ENCODE peak calls at places on chromosome 2, in seven cellular contexts. M is tibial artery, U is neural progenitor cell, Q is psoas muscle, J is IMR-90, E is heart left ventricle, C is hepatocyte. S is an unnamed sample.

GRCh38 chr2:157258520-157259326 is 1.2 kb downstream of the GALNT5 start:
- DNase-seq in M (no peak), U (no peak), Q (no peak), J (no peak), E (no peak), C (peak; percentile 32), S (peak; percentile 55)

GRCh38 chr2:120323214-120323613 is 22.7 kb upstream of the INHBB start:
- DNase-seq in M (peak; percentile 75), U (no peak), Q (peak; percentile 91), J (peak; percentile 28), E (peak; percentile 48), C (no peak), S (no peak)

GRCh38 chr2:29802976-29803375 is 118.4 kb downstream of the ALK start:
- DNase-seq in M (no peak), U (no peak), Q (no peak), J (no peak), E (no peak), C (no peak), S (no peak)

GRCh38 chr2:96505231-96505889 is at the start of gene NEURL3:
- DNase-seq in M (no peak), U (no peak), Q (peak; percentile 34), J (peak; percentile 74), E (no peak), C (peak; percentile 82), S (peak; percentile 74)

GRCh38 chr2:130375291-130376266 is 19.7 kb downstream of the PTPN18 start:
- DNase-seq in M (no peak), U (no peak), Q (no peak), J (no peak), E (no peak), C (no peak), S (no peak)

GRCh38 chr2:100104718-100105677 is 37.4 kb downstream of the AFF3 start:
- DNase-seq in M (no peak), U (peak; percentile 85), Q (no peak), J (peak; percentile 11), E (no peak), C (peak; percentile 64), S (no peak)

GRCh38 chr2:73770725-73771124 is 9.2 kb downstream of the DUSP11 start:
- DNase-seq in M (no peak), U (no peak), Q (no peak), J (no peak), E (no peak), C (no peak), S (no peak)

GRCh38 chr2:235493775-235494715 is at the start of gene AGAP1:
- DNase-seq in M (peak; percentile 89), U (peak; percentile 96), Q (peak; percentile 95), J (peak; percentile 80), E (peak; percentile 89), C (peak; percentile 96), S (peak; percentile 90)

GRCh38 chr2:156182132-156182531 is 150.4 kb downstream of the NR4A2 start:
- DNase-seq in M (no peak), U (no peak), Q (no peak), J (no peak), E (no peak), C (peak; percentile 78), S (peak; percentile 76)

GRCh38 chr2:26578581-26578980 is 62.6 kb downstream of the CIB4 start:
- DNase-seq in M (no peak), U (no peak), Q (no peak), J (no peak), E (no peak), C (no peak), S (no peak)

DNA sequence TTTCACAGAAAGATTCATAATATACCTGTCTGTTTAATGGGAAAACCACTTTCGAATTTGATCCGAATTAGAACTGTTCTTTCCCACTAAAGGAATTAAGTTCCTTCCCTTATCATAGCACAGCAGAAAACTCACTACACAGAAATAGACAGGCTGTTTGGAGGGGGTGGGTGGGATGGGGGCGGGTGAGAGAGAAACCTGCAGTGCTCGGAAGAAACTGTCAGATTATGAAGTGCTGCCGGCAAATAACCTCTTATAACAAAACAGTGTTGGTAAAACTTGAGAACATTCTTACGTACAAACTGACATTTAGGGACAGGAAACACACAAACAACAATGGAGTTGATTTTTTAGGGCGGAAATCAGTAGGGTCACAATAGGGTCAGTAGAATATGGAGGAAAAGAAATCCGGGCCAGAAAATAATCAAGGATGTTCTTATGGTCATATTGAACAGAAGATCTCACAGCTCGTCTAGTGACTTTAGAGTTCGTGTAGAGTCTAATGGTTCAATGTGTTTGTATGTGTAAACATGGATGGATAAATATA is 756.0 kb upstream of the LRATD1 start:
- DNase-seq in M (no peak), U (no peak), Q (no peak), J (no peak), E (no peak), C (no peak), S (no peak)
- H3K9me3 ChIP-seq in M (no peaks in the 10 kb centered on the region), U (peaks cover 4% of the 10 kb centered on the region), Q (no peaks in the 10 kb centered on the region), J (peaks cover 3% of the 10 kb centered on the region), E (no peaks in the 10 kb centered on the region), C (no peaks in the 10 kb centered on the region), S (no peaks in the 10 kb centered on the region)

GRCh38 chr2:211455225-211455841 is 898.9 kb downstream of the CPS1 start:
- DNase-seq in M (no peak), U (peak; percentile 74), Q (no peak), J (peak; percentile 22), E (no peak), C (peak; percentile 63), S (peak; percentile 20)
- TF ChIP-seq CTCF in M (peak; percentile 83), U (peak; percentile 100), Q (peak; percentile 80), J (peak; percentile 72), E (peak; percentile 84), C (peak; percentile 91), S (peak; percentile 88)

DNA sequence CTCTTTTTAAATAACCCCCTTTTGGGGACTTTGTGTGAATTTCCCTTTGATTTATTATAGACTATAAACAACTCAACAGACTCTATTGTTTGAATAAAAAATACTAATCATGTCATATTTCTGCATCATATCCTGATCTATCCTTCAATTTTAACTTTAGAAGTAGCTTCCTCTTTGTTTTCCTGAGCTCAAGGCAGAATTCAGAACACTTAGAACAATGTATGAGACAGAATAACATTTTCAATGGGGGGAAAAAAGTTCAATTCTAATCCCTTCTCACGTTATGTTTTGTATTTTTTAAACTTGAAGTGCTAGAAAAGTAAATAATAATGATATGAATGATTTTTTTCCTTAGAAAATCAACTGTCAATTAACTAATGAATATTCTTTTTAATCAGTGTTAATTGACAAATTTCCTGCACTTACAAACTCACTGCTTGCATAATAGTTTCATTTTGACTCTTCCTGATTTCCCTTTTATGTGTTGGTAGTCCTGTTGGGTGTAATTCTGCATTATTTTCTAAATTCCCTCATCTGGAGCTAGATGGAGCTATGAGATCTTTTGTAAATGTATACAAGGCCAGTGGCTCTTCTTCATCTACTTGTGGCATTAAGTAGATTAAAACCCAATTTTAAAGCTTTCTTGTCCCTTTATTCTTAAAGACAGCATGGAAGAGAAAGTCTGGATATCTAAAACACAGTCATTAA is 326.1 kb downstream of the PARD3B start:
- DNase-seq in M (no peak), U (peak; percentile 28), Q (no peak), J (peak; percentile 69), E (no peak), C (peak; percentile 45), S (no peak)
- H3K9me3 ChIP-seq in M (no peaks in the 10 kb centered on the region), U (no peaks in the 10 kb centered on the region), Q (no peaks in the 10 kb centered on the region), J (no peaks in the 10 kb centered on the region), E (no peaks in the 10 kb centered on the region), C (no peaks in the 10 kb centered on the region), S (no peaks in the 10 kb centered on the region)

GRCh38 chr2:142170847-142171246 is 40.0 kb upstream of the LRP1B start:
- DNase-seq in M (no peak), U (no peak), Q (no peak), J (no peak), E (no peak), C (no peak), S (no peak)

DNA sequence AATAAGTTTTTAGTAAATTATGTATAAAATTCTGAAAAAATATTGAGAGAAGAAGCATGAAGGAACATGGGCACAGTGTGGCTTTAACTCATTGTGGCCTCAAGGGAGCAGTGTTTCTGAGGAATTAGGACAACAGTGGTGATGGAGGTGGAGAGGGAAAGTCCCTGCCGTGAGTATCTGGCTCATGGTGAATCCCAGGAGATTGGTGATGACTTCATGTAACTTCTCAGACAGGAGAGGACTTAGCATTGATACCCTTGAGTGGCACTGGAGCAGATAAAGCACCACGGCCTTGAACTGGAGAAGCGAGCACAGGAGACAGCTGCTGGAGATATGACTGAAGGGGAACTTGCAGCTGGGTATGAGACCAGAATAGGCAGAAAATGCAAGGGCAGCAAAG is 35.0 kb upstream of the LRP1B start:
- DNase-seq in M (no peak), U (peak; percentile 48), Q (no peak), J (peak; percentile 65), E (no peak), C (peak; percentile 61), S (no peak)
- TF ChIP-seq CTCF in M (no peak), U (peak; percentile 59), Q (no peak), J (peak; percentile 57), E (no peak), C (peak; percentile 52), S (no peak)

GRCh38 chr2:51998890-51999289 is 967.0 kb upstream of the NRXN1 start:
- DNase-seq in M (no peak), U (no peak), Q (no peak), J (no peak), E (no peak), C (no peak), S (no peak)
- H3K9me3 ChIP-seq in M (no peaks in the 10 kb centered on the region), U (no peaks in the 10 kb centered on the region), Q (no peaks in the 10 kb centered on the region), J (no peaks in the 10 kb centered on the region), E (no peaks in the 10 kb centered on the region), C (no peaks in the 10 kb centered on the region), S (peaks cover 5% of the 10 kb centered on the region)

DNA sequence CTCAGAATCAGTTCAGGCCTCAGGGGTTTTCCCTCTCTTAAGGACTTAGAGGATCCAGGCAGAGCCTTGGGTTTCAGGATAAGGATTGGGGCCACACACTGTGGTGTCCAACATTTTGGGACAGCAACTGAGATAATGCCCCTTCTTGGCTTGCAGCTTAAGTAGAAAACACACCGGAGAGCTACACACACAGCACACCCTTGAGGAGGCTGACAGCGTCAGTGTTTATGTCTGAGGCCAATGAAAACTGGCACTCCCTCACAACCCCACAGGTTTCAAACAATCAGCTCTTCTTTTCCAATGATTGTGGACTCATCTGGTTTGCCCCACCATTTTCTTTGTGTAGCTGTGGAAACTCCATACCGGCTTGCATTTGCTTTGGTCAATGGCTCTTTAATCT is 257.7 kb downstream of the CDCA7 start:
- DNase-seq in M (no peak), U (peak; percentile 7), Q (no peak), J (no peak), E (no peak), C (no peak), S (no peak)
- TF ChIP-seq CTCF in M (no peak), U (peak; percentile 6), Q (no peak), J (no peak), E (no peak), C (no peak), S (no peak)

GRCh38 chr2:174511580-174512260 is 24.9 kb upstream of the GPR155 start:
- DNase-seq in M (no peak), U (no peak), Q (no peak), J (no peak), E (no peak), C (no peak), S (no peak)

GRCh38 chr2:174512345-174512744 is 25.5 kb upstream of the GPR155 start:
- DNase-seq in M (no peak), U (no peak), Q (no peak), J (no peak), E (no peak), C (no peak), S (no peak)

GRCh38 chr2:174510583-174511189 is 23.9 kb upstream of the GPR155 start:
- DNase-seq in M (no peak), U (peak; percentile 62), Q (no peak), J (peak; percentile 13), E (no peak), C (no peak), S (no peak)
- H3K9me3 ChIP-seq in M (no peaks in the 10 kb centered on the region), U (peaks cover 28% of the 10 kb centered on the region), Q (peaks cover 6% of the 10 kb centered on the region), J (peaks cover 17% of the 10 kb centered on the region), E (peaks cover 13% of the 10 kb centered on the region), C (no peaks in the 10 kb centered on the region), S (no peaks in the 10 kb centered on the region)